ENCODE peak calls at places on chromosomes 2 and 18, in seven cellular contexts. One of them, this sample, is unnamed.

GRCh38 chr18:13909141-13909540 is 6.2 kb downstream of the MC2R start:
- DNase-seq in fibroblast of lung: no peak
- DNase-seq in CD4-positive, CD25-positive, alpha-beta regulatory T cell: no peak
- DNase-seq in astrocyte of the spinal cord: no peak
- DNase-seq in SK-N-SH: no peak
- DNase-seq in cardiac muscle cell: no peak
- DNase-seq in IMR-90: no peak
- DNase-seq in this sample: no peak

GRCh38 chr2:225010804-225011203 is 31.5 kb downstream of the DOCK10 start:
- DNase-seq in IMR-90: peak
- DNase-seq in CD4-positive, CD25-positive, alpha-beta regulatory T cell: no peak
- DNase-seq in astrocyte of the spinal cord: peak
- DNase-seq in SK-N-SH: no peak
- DNase-seq in fibroblast of lung: peak
- DNase-seq in cardiac muscle cell: no peak
- DNase-seq in this sample: peak

GRCh38 chr2:230472619-230473018 is 56.6 kb downstream of the SP100 start:
- DNase-seq in fibroblast of lung: peak
- DNase-seq in SK-N-SH: no peak
- DNase-seq in cardiac muscle cell: no peak
- DNase-seq in CD4-positive, CD25-positive, alpha-beta regulatory T cell: no peak
- DNase-seq in astrocyte of the spinal cord: peak
- DNase-seq in IMR-90: peak
- DNase-seq in this sample: peak

GRCh38 chr2:33835926-33836325 is 236.8 kb upstream of the FAM98A start:
- DNase-seq in fibroblast of lung: no peak
- DNase-seq in IMR-90: no peak
- DNase-seq in CD4-positive, CD25-positive, alpha-beta regulatory T cell: no peak
- DNase-seq in astrocyte of the spinal cord: no peak
- DNase-seq in SK-N-SH: no peak
- DNase-seq in cardiac muscle cell: no peak
- DNase-seq in this sample: no peak

GRCh38 chr18:58657081-58657480 is 14.2 kb upstream of the MALT1 start:
- DNase-seq in fibroblast of lung: no peak
- DNase-seq in SK-N-SH: no peak
- DNase-seq in astrocyte of the spinal cord: no peak
- DNase-seq in cardiac muscle cell: no peak
- DNase-seq in IMR-90: no peak
- DNase-seq in CD4-positive, CD25-positive, alpha-beta regulatory T cell: no peak
- DNase-seq in this sample: no peak

GRCh38 chr2:26562811-26563645 is 78.1 kb downstream of the CIB4 start:
- DNase-seq in SK-N-SH: no peak
- DNase-seq in astrocyte of the spinal cord: peak
- DNase-seq in cardiac muscle cell: no peak
- DNase-seq in IMR-90: no peak
- DNase-seq in fibroblast of lung: peak
- DNase-seq in CD4-positive, CD25-positive, alpha-beta regulatory T cell: no peak
- DNase-seq in this sample: no peak

GRCh38 chr2:24825883-24826800 is 32.9 kb downstream of the CENPO start:
- DNase-seq in cardiac muscle cell: no peak
- DNase-seq in IMR-90: no peak
- DNase-seq in astrocyte of the spinal cord: no peak
- DNase-seq in SK-N-SH: peak
- DNase-seq in fibroblast of lung: peak
- DNase-seq in CD4-positive, CD25-positive, alpha-beta regulatory T cell: no peak
- DNase-seq in this sample: peak

GRCh38 chr2:56168163-56168562 is 15.6 kb upstream of the CCDC85A start:
- DNase-seq in SK-N-SH: no peak
- DNase-seq in cardiac muscle cell: no peak
- DNase-seq in CD4-positive, CD25-positive, alpha-beta regulatory T cell: no peak
- DNase-seq in astrocyte of the spinal cord: peak
- DNase-seq in fibroblast of lung: peak
- DNase-seq in IMR-90: no peak
- DNase-seq in this sample: peak

GRCh38 chr2:220556658-220557057 is 929.2 kb downstream of the SLC4A3 start:
- DNase-seq in SK-N-SH: no peak
- DNase-seq in IMR-90: peak
- DNase-seq in astrocyte of the spinal cord: peak
- DNase-seq in CD4-positive, CD25-positive, alpha-beta regulatory T cell: no peak
- DNase-seq in fibroblast of lung: peak
- DNase-seq in cardiac muscle cell: no peak
- DNase-seq in this sample: peak

GRCh38 chr2:42229949-42230348 is 60.8 kb downstream of the EML4 start:
- DNase-seq in fibroblast of lung: no peak
- DNase-seq in SK-N-SH: no peak
- DNase-seq in CD4-positive, CD25-positive, alpha-beta regulatory T cell: no peak
- DNase-seq in IMR-90: no peak
- DNase-seq in cardiac muscle cell: no peak
- DNase-seq in astrocyte of the spinal cord: no peak
- DNase-seq in this sample: no peak

GRCh38 chr18:70659026-70659726 is 370.3 kb downstream of the SOCS6 start:
- DNase-seq in IMR-90: peak
- DNase-seq in CD4-positive, CD25-positive, alpha-beta regulatory T cell: peak
- DNase-seq in fibroblast of lung: no peak
- DNase-seq in cardiac muscle cell: peak
- DNase-seq in SK-N-SH: no peak
- DNase-seq in astrocyte of the spinal cord: peak
- DNase-seq in this sample: no peak

GRCh38 chr2:50401772-50402653 is 629.9 kb downstream of the NRXN1 start:
- DNase-seq in cardiac muscle cell: peak
- DNase-seq in astrocyte of the spinal cord: peak
- DNase-seq in fibroblast of lung: peak
- DNase-seq in IMR-90: peak
- DNase-seq in SK-N-SH: peak
- DNase-seq in CD4-positive, CD25-positive, alpha-beta regulatory T cell: no peak
- DNase-seq in this sample: peak

GRCh38 chr2:134173338-134174016 is 80.4 kb upstream of the MGAT5 start:
- DNase-seq in cardiac muscle cell: peak
- DNase-seq in CD4-positive, CD25-positive, alpha-beta regulatory T cell: no peak
- DNase-seq in fibroblast of lung: no peak
- DNase-seq in IMR-90: no peak
- DNase-seq in SK-N-SH: no peak
- DNase-seq in astrocyte of the spinal cord: no peak
- DNase-seq in this sample: no peak

GRCh38 chr2:30487603-30488002 is 40.6 kb downstream of the LCLAT1 start:
- DNase-seq in CD4-positive, CD25-positive, alpha-beta regulatory T cell: no peak
- DNase-seq in SK-N-SH: no peak
- DNase-seq in fibroblast of lung: no peak
- DNase-seq in astrocyte of the spinal cord: no peak
- DNase-seq in cardiac muscle cell: peak
- DNase-seq in IMR-90: no peak
- DNase-seq in this sample: no peak

GRCh38 chr18:58417752-58418151 is 211.1 kb downstream of the ALPK2 start:
- DNase-seq in IMR-90: peak
- DNase-seq in fibroblast of lung: peak
- DNase-seq in CD4-positive, CD25-positive, alpha-beta regulatory T cell: no peak
- DNase-seq in SK-N-SH: no peak
- DNase-seq in astrocyte of the spinal cord: peak
- DNase-seq in cardiac muscle cell: no peak
- DNase-seq in this sample: no peak

GRCh38 chr18:24013061-24013460 is 1.5 kb upstream of the TTC39C start:
- DNase-seq in astrocyte of the spinal cord: no peak
- DNase-seq in SK-N-SH: no peak
- DNase-seq in cardiac muscle cell: no peak
- DNase-seq in fibroblast of lung: no peak
- DNase-seq in CD4-positive, CD25-positive, alpha-beta regulatory T cell: no peak
- DNase-seq in IMR-90: peak
- DNase-seq in this sample: no peak

GRCh38 chr2:47602996-47603395 is 179.9 kb upstream of the MSH6 start:
- DNase-seq in cardiac muscle cell: no peak
- DNase-seq in CD4-positive, CD25-positive, alpha-beta regulatory T cell: no peak
- DNase-seq in IMR-90: peak
- DNase-seq in astrocyte of the spinal cord: no peak
- DNase-seq in fibroblast of lung: peak
- DNase-seq in SK-N-SH: no peak
- DNase-seq in this sample: peak

GRCh38 chr2:141380625-141381012 is 750.2 kb downstream of the LRP1B start:
- DNase-seq in astrocyte of the spinal cord: no peak
- DNase-seq in CD4-positive, CD25-positive, alpha-beta regulatory T cell: no peak
- DNase-seq in IMR-90: no peak
- DNase-seq in fibroblast of lung: no peak
- DNase-seq in SK-N-SH: no peak
- DNase-seq in cardiac muscle cell: no peak
- DNase-seq in this sample: peak

GRCh38 chr2:156253765-156254164 is 78.8 kb downstream of the NR4A2 start:
- DNase-seq in IMR-90: no peak
- DNase-seq in SK-N-SH: no peak
- DNase-seq in CD4-positive, CD25-positive, alpha-beta regulatory T cell: no peak
- DNase-seq in astrocyte of the spinal cord: no peak
- DNase-seq in fibroblast of lung: no peak
- DNase-seq in cardiac muscle cell: no peak
- DNase-seq in this sample: no peak
- H3K4me3 ChIP-seq in IMR-90: no peak
- H3K4me3 ChIP-seq in SK-N-SH: no peak
- H3K4me3 ChIP-seq in CD4-positive, CD25-positive, alpha-beta regulatory T cell: no peak
- H3K4me3 ChIP-seq in astrocyte of the spinal cord: peak
- H3K4me3 ChIP-seq in fibroblast of lung: no peak
- H3K4me3 ChIP-seq in cardiac muscle cell: peak
- H3K4me3 ChIP-seq in this sample: no peak

DNA sequence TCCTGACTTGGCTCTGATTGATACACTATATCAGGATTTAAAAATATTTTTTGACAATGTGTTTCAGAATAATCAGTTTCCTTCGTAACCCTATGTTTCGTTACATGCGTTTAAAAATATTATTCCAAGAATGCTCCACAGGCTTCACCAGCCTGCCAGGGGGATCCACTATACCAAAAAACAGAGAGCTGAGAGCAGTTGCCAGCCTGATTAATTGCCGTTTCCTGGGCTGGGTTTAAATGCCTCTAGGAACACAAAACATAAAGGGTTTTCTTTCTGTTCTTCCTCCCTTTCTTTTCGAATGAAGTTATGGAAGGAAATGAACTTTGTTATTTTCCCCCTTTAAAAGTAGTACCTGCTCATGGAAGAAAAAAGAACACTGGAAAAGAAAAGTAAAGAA is 47.9 kb downstream of the LRRFIP1 start:
- DNase-seq in astrocyte of the spinal cord: no peak
- DNase-seq in SK-N-SH: no peak
- DNase-seq in IMR-90: no peak
- DNase-seq in CD4-positive, CD25-positive, alpha-beta regulatory T cell: no peak
- DNase-seq in cardiac muscle cell: no peak
- DNase-seq in fibroblast of lung: no peak
- DNase-seq in this sample: no peak
- H3K4me3 ChIP-seq in astrocyte of the spinal cord: no peak
- H3K4me3 ChIP-seq in SK-N-SH: no peak
- H3K4me3 ChIP-seq in IMR-90: no peak
- H3K4me3 ChIP-seq in CD4-positive, CD25-positive, alpha-beta regulatory T cell: peak
- H3K4me3 ChIP-seq in cardiac muscle cell: no peak
- H3K4me3 ChIP-seq in fibroblast of lung: no peak
- H3K4me3 ChIP-seq in this sample: no peak

GRCh38 chr18:11849279-11849678 is 1.9 kb upstream of the CHMP1B start:
- DNase-seq in astrocyte of the spinal cord: no peak
- DNase-seq in CD4-positive, CD25-positive, alpha-beta regulatory T cell: no peak
- DNase-seq in IMR-90: no peak
- DNase-seq in fibroblast of lung: no peak
- DNase-seq in SK-N-SH: no peak
- DNase-seq in cardiac muscle cell: no peak
- DNase-seq in this sample: no peak
- H3K4me3 ChIP-seq in astrocyte of the spinal cord: no peak
- H3K4me3 ChIP-seq in CD4-positive, CD25-positive, alpha-beta regulatory T cell: peak
- H3K4me3 ChIP-seq in IMR-90: no peak
- H3K4me3 ChIP-seq in fibroblast of lung: no peak
- H3K4me3 ChIP-seq in SK-N-SH: no peak
- H3K4me3 ChIP-seq in cardiac muscle cell: no peak
- H3K4me3 ChIP-seq in this sample: no peak

GRCh38 chr2:73980566-73980965 is 4.1 kb upstream of the TET3 start:
- DNase-seq in CD4-positive, CD25-positive, alpha-beta regulatory T cell: no peak
- DNase-seq in fibroblast of lung: no peak
- DNase-seq in IMR-90: no peak
- DNase-seq in cardiac muscle cell: no peak
- DNase-seq in SK-N-SH: no peak
- DNase-seq in astrocyte of the spinal cord: no peak
- DNase-seq in this sample: no peak
- H3K4me3 ChIP-seq in CD4-positive, CD25-positive, alpha-beta regulatory T cell: peak
- H3K4me3 ChIP-seq in fibroblast of lung: peak
- H3K4me3 ChIP-seq in IMR-90: no peak
- H3K4me3 ChIP-seq in cardiac muscle cell: no peak
- H3K4me3 ChIP-seq in SK-N-SH: no peak
- H3K4me3 ChIP-seq in astrocyte of the spinal cord: no peak
- H3K4me3 ChIP-seq in this sample: no peak

This sample was measured in mesenchymal stem cell.